ENCODE peak calls at places on chromosomes 12 and 14, in seven cellular contexts. G, P, J, Z, Y, K and S are unnamed samples.

GRCh38 chr14:64800000-64800399 is 79.7 kb downstream of the SPTB start:
- DNase-seq in G (peak), J (peak), Z (peak), Y (peak), K (peak), P (no peak), S (no peak)

GRCh38 chr14:76644875-76645518 is 116.3 kb upstream of the VASH1 start:
- DNase-seq in P (peak), G (peak), Z (no peak), J (peak), Y (peak), K (peak), S (no peak)

GRCh38 chr12:54364413-54364812 is at the start of gene GPR84:
- DNase-seq in J (no peak), Z (no peak), Y (peak), P (no peak), K (no peak), G (peak), S (no peak)

GRCh38 chr12:54372113-54372806 is 8.0 kb upstream of the GPR84 start:
- DNase-seq in J (peak), Z (peak), Y (no peak), K (no peak), G (peak), P (no peak), S (no peak)

GRCh38 chr12:23895792-23896218 is 53.7 kb downstream of the SOX5 start:
- DNase-seq in P (peak), G (no peak), J (no peak), Y (peak), K (no peak), Z (no peak), S (no peak)

GRCh38 chr14:60647081-60647836 is 2.0 kb downstream of the SIX1 start:
- DNase-seq in Y (peak), J (peak), Z (peak), P (no peak), G (peak), K (peak), S (peak)

GRCh38 chr12:55723516-55724225 is 3.5 kb downstream of the RDH5 start:
- DNase-seq in G (no peak), Z (peak), P (no peak), Y (no peak), J (no peak), K (no peak), S (no peak)

GRCh38 chr14:101587403-101587998 is 26.2 kb downstream of the DIO3 start:
- DNase-seq in K (no peak), P (no peak), Z (no peak), Y (no peak), J (no peak), G (no peak), S (no peak)

GRCh38 chr14:97848351-97848980 is 1051.3 kb downstream of the VRK1 start:
- DNase-seq in P (peak), G (no peak), J (no peak), Z (no peak), K (peak), Y (no peak), S (no peak)

GRCh38 chr14:75941030-75941429 is 40.8 kb downstream of the TGFB3 start:
- DNase-seq in G (no peak), P (no peak), Y (no peak), J (no peak), Z (peak), K (no peak), S (no peak)

GRCh38 chr12:1044697-1045096 is 53.7 kb downstream of the ERC1 start:
- DNase-seq in Z (no peak), P (no peak), J (no peak), Y (peak), K (peak), G (peak), S (no peak)

GRCh38 chr12:19138551-19139344 is 9.2 kb downstream of the PLEKHA5 start:
- DNase-seq in Z (no peak), Y (peak), G (no peak), J (no peak), P (no peak), K (peak), S (no peak)

DNA sequence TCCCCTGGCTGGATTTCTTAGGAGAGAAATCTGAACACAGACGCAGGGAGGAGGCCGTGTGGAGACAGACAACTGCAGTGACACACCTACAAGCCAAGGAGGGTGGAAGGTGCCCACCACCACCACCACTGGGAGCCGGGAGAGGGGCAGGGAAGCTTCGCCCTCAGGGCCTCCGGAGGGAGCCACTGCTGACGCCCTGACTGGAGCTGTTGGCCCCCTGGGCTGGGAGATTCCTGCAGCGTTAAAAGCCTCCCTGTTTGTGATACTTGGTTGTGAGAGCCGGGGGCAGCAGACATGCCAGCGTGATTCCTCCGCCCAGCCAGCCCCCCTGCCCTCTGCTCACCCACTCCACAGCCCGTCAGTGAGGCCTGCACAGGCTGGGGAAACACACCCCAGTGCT is 72.0 kb downstream of the CHGA start:
- DNase-seq in J (no peak), Y (no peak), K (no peak), G (no peak), Z (no peak), P (no peak), S (no peak)
- TF ChIP-seq CTCF in J (no peak), Y (no peak), K (no peak), G (no peak), Z (no peak), P (no peak), S (no peak)

GRCh38 chr14:71322660-71323250 is 415.5 kb downstream of the PCNX1 start:
- DNase-seq in J (no peak), G (peak), K (peak), P (no peak), Y (peak), Z (no peak), S (no peak)
- TF ChIP-seq CTCF in J (no peak), G (peak), K (peak), P (no peak), Y (peak), Z (no peak), S (peak)

GRCh38 chr12:30643366-30643765 is 52.3 kb downstream of the IPO8 start:
- DNase-seq in Y (peak), J (peak), Z (no peak), P (no peak), K (peak), G (no peak), S (no peak)

GRCh38 chr12:30640392-30640791 is 55.3 kb downstream of the IPO8 start:
- DNase-seq in Z (no peak), G (no peak), P (no peak), K (no peak), Y (no peak), J (no peak), S (no peak)
- TF ChIP-seq CTCF in Z (no peak), G (no peak), P (no peak), K (no peak), Y (no peak), J (no peak), S (no peak)

GRCh38 chr14:39731912-39732311 is 299.7 kb upstream of the FBXO33 start:
- DNase-seq in G (no peak), Z (no peak), K (peak), Y (no peak), J (no peak), P (no peak), S (no peak)
- TF ChIP-seq CTCF in G (no peak), Z (no peak), K (peak), Y (no peak), J (no peak), P (peak), S (no peak)

DNA sequence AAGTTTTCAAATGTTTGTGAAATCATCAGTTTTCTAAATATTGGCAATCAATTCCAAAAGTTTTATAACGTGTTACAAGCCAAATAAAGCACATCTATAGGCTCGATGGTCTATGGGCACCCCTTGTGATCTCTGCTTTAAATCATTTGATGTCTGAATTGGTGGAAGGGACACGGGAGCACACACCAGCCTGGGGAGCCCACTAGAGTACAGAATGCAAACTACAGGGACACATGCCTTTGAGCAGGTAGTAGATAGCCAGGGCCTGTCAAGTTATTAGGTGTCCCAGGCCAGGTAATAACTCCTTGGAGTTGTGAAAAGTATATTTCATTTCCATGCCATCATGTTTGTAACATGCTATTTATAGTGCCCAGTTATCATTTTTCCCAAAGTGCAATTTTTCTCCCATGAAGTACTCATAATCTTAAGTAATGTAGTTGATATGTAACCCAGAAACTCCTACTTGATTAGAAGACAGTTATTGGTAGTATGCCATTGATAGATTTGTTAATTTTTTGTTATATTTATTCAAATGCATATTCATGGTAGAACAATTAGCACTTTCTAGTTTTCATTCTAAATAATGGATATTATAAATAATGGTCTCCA is 97.0 kb upstream of the FGD4 start:
- DNase-seq in Z (no peak), K (peak), P (no peak), Y (peak), G (peak), J (peak), S (no peak)
- TF ChIP-seq CTCF in Z (no peak), K (peak), P (peak), Y (peak), G (peak), J (no peak), S (no peak)

DNA sequence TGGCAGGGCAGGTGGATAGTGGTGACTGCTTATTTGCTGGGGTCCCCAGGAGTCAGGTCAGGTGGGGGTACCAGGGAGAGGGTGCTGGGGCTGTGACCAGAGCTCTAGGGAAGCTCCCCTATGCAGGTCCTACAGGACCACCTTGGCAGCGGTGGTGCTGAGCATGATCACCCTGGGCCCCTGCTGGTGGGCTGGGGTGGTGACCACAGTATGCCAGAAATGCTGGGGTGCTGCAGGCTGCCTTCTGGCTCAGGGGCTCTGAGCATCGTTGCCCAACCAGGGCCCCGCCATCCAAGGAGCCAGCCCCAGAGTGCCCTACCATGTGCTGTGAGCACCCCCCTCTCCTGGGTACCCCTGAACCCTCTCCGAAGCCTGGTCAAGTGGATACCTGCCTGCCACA is 17.5 kb upstream of the NUDT14 start:
- DNase-seq in J (no peak), K (no peak), Z (no peak), Y (no peak), P (no peak), G (no peak), S (no peak)
- TF ChIP-seq CTCF in J (no peak), K (no peak), Z (no peak), Y (no peak), P (peak), G (no peak), S (no peak)